ENCODE peak calls at places on chromosomes 13 and 19, in six cellular contexts. One of them, this sample, is unnamed.
A peak's percentile ranks its signal among the peaks of the same experiment; 100 is the strongest.

GRCh38 chr13:97757807-97758206 is 195.7 kb upstream of the IPO5 start:
- DNase-seq in Caco-2: no peak
- DNase-seq in activated naive CD8-positive, alpha-beta T cell treated with anti-CD3 and anti-CD28 coated beads, Interleukin-2, amount 50 U/mL, for 24 hours: no peak
- DNase-seq in head of caudate nucleus: no peak
- DNase-seq in stimulated activated CD8-positive, alpha-beta memory T cell treated with anti-CD3 and anti-CD28 coated beads, Interleukin-15, amount 100 ng/mL, for 1 hour: no peak
- DNase-seq in memory B cell: no peak
- DNase-seq in this sample: no peak

GRCh38 chr19:28481674-28482073 is 731.3 kb downstream of the UQCRFS1 start:
- DNase-seq in Caco-2: no peak
- DNase-seq in activated naive CD8-positive, alpha-beta T cell treated with anti-CD3 and anti-CD28 coated beads, Interleukin-2, amount 50 U/mL, for 24 hours: no peak
- DNase-seq in head of caudate nucleus: no peak
- DNase-seq in stimulated activated CD8-positive, alpha-beta memory T cell treated with anti-CD3 and anti-CD28 coated beads, Interleukin-15, amount 100 ng/mL, for 1 hour: no peak
- DNase-seq in memory B cell: no peak
- DNase-seq in this sample: no peak

GRCh38 chr19:45598267-45599011 is 3.6 kb downstream of the GPR4 start:
- DNase-seq in Caco-2: no peak
- DNase-seq in activated naive CD8-positive, alpha-beta T cell treated with anti-CD3 and anti-CD28 coated beads, Interleukin-2, amount 50 U/mL, for 24 hours: no peak
- DNase-seq in head of caudate nucleus: no peak
- DNase-seq in stimulated activated CD8-positive, alpha-beta memory T cell treated with anti-CD3 and anti-CD28 coated beads, Interleukin-15, amount 100 ng/mL, for 1 hour: no peak
- DNase-seq in memory B cell: no peak
- DNase-seq in this sample: no peak

GRCh38 chr13:40432018-40432978 is 234.1 kb downstream of the FOXO1 start:
- DNase-seq in Caco-2: peak; percentile 29
- DNase-seq in activated naive CD8-positive, alpha-beta T cell treated with anti-CD3 and anti-CD28 coated beads, Interleukin-2, amount 50 U/mL, for 24 hours: no peak
- DNase-seq in head of caudate nucleus: no peak
- DNase-seq in stimulated activated CD8-positive, alpha-beta memory T cell treated with anti-CD3 and anti-CD28 coated beads, Interleukin-15, amount 100 ng/mL, for 1 hour: no peak
- DNase-seq in memory B cell: no peak
- DNase-seq in this sample: no peak

GRCh38 chr13:112802808-112803207 is 113.0 kb downstream of the ATP11A start:
- DNase-seq in Caco-2: no peak
- DNase-seq in activated naive CD8-positive, alpha-beta T cell treated with anti-CD3 and anti-CD28 coated beads, Interleukin-2, amount 50 U/mL, for 24 hours: no peak
- DNase-seq in head of caudate nucleus: no peak
- DNase-seq in stimulated activated CD8-positive, alpha-beta memory T cell treated with anti-CD3 and anti-CD28 coated beads, Interleukin-15, amount 100 ng/mL, for 1 hour: no peak
- DNase-seq in memory B cell: no peak
- DNase-seq in this sample: no peak

GRCh38 chr19:4676955-4677731 is 7.0 kb upstream of the MYDGF start:
- DNase-seq in Caco-2: peak; percentile 64
- DNase-seq in activated naive CD8-positive, alpha-beta T cell treated with anti-CD3 and anti-CD28 coated beads, Interleukin-2, amount 50 U/mL, for 24 hours: peak; percentile 46
- DNase-seq in head of caudate nucleus: no peak
- DNase-seq in stimulated activated CD8-positive, alpha-beta memory T cell treated with anti-CD3 and anti-CD28 coated beads, Interleukin-15, amount 100 ng/mL, for 1 hour: no peak
- DNase-seq in memory B cell: no peak
- DNase-seq in this sample: peak; percentile 63

GRCh38 chr13:97502192-97502591 is 68.2 kb downstream of the RAP2A start:
- DNase-seq in Caco-2: no peak
- DNase-seq in activated naive CD8-positive, alpha-beta T cell treated with anti-CD3 and anti-CD28 coated beads, Interleukin-2, amount 50 U/mL, for 24 hours: no peak
- DNase-seq in head of caudate nucleus: peak; percentile 4
- DNase-seq in stimulated activated CD8-positive, alpha-beta memory T cell treated with anti-CD3 and anti-CD28 coated beads, Interleukin-15, amount 100 ng/mL, for 1 hour: no peak
- DNase-seq in memory B cell: no peak
- DNase-seq in this sample: no peak

GRCh38 chr19:6736169-6736916 is 1.0 kb downstream of the GPR108 start:
- DNase-seq in Caco-2: peak; percentile 84
- DNase-seq in activated naive CD8-positive, alpha-beta T cell treated with anti-CD3 and anti-CD28 coated beads, Interleukin-2, amount 50 U/mL, for 24 hours: peak; percentile 70
- DNase-seq in head of caudate nucleus: peak; percentile 71
- DNase-seq in stimulated activated CD8-positive, alpha-beta memory T cell treated with anti-CD3 and anti-CD28 coated beads, Interleukin-15, amount 100 ng/mL, for 1 hour: no peak
- DNase-seq in memory B cell: peak; percentile 72
- DNase-seq in this sample: peak; percentile 76

GRCh38 chr19:32206065-32206464 is 139.3 kb upstream of the ZNF507 start:
- DNase-seq in Caco-2: no peak
- DNase-seq in activated naive CD8-positive, alpha-beta T cell treated with anti-CD3 and anti-CD28 coated beads, Interleukin-2, amount 50 U/mL, for 24 hours: no peak
- DNase-seq in head of caudate nucleus: no peak
- DNase-seq in stimulated activated CD8-positive, alpha-beta memory T cell treated with anti-CD3 and anti-CD28 coated beads, Interleukin-15, amount 100 ng/mL, for 1 hour: no peak
- DNase-seq in memory B cell: no peak
- DNase-seq in this sample: no peak

GRCh38 chr13:29411493-29411892 is 184.0 kb downstream of the SLC7A1 start:
- DNase-seq in Caco-2: no peak
- DNase-seq in activated naive CD8-positive, alpha-beta T cell treated with anti-CD3 and anti-CD28 coated beads, Interleukin-2, amount 50 U/mL, for 24 hours: no peak
- DNase-seq in head of caudate nucleus: no peak
- DNase-seq in stimulated activated CD8-positive, alpha-beta memory T cell treated with anti-CD3 and anti-CD28 coated beads, Interleukin-15, amount 100 ng/mL, for 1 hour: no peak
- DNase-seq in memory B cell: no peak
- DNase-seq in this sample: no peak

GRCh38 chr19:33047422-33047821 is 17.3 kb downstream of the RHPN2 start:
- DNase-seq in Caco-2: peak; percentile 97
- DNase-seq in activated naive CD8-positive, alpha-beta T cell treated with anti-CD3 and anti-CD28 coated beads, Interleukin-2, amount 50 U/mL, for 24 hours: no peak
- DNase-seq in head of caudate nucleus: no peak
- DNase-seq in stimulated activated CD8-positive, alpha-beta memory T cell treated with anti-CD3 and anti-CD28 coated beads, Interleukin-15, amount 100 ng/mL, for 1 hour: no peak
- DNase-seq in memory B cell: no peak
- DNase-seq in this sample: no peak

GRCh38 chr13:67048793-67049150 is 181.4 kb downstream of the PCDH9 start:
- DNase-seq in Caco-2: no peak
- DNase-seq in activated naive CD8-positive, alpha-beta T cell treated with anti-CD3 and anti-CD28 coated beads, Interleukin-2, amount 50 U/mL, for 24 hours: no peak
- DNase-seq in head of caudate nucleus: no peak
- DNase-seq in stimulated activated CD8-positive, alpha-beta memory T cell treated with anti-CD3 and anti-CD28 coated beads, Interleukin-15, amount 100 ng/mL, for 1 hour: no peak
- DNase-seq in memory B cell: no peak
- DNase-seq in this sample: no peak

GRCh38 chr19:5102520-5102919 is 133.6 kb downstream of the KDM4B start:
- DNase-seq in Caco-2: no peak
- DNase-seq in activated naive CD8-positive, alpha-beta T cell treated with anti-CD3 and anti-CD28 coated beads, Interleukin-2, amount 50 U/mL, for 24 hours: no peak
- DNase-seq in head of caudate nucleus: no peak
- DNase-seq in stimulated activated CD8-positive, alpha-beta memory T cell treated with anti-CD3 and anti-CD28 coated beads, Interleukin-15, amount 100 ng/mL, for 1 hour: no peak
- DNase-seq in memory B cell: no peak
- DNase-seq in this sample: no peak

GRCh38 chr19:2517881-2518601 is 42.1 kb downstream of the GADD45B start:
- DNase-seq in Caco-2: no peak
- DNase-seq in activated naive CD8-positive, alpha-beta T cell treated with anti-CD3 and anti-CD28 coated beads, Interleukin-2, amount 50 U/mL, for 24 hours: no peak
- DNase-seq in head of caudate nucleus: no peak
- DNase-seq in stimulated activated CD8-positive, alpha-beta memory T cell treated with anti-CD3 and anti-CD28 coated beads, Interleukin-15, amount 100 ng/mL, for 1 hour: no peak
- DNase-seq in memory B cell: no peak
- DNase-seq in this sample: no peak

GRCh38 chr13:49528161-49528560 is 32.4 kb downstream of the PHF11 start:
- DNase-seq in Caco-2: no peak
- DNase-seq in activated naive CD8-positive, alpha-beta T cell treated with anti-CD3 and anti-CD28 coated beads, Interleukin-2, amount 50 U/mL, for 24 hours: no peak
- DNase-seq in head of caudate nucleus: no peak
- DNase-seq in stimulated activated CD8-positive, alpha-beta memory T cell treated with anti-CD3 and anti-CD28 coated beads, Interleukin-15, amount 100 ng/mL, for 1 hour: no peak
- DNase-seq in memory B cell: no peak
- DNase-seq in this sample: no peak

GRCh38 chr13:112760440-112760839 is 70.6 kb downstream of the ATP11A start:
- DNase-seq in Caco-2: no peak
- DNase-seq in activated naive CD8-positive, alpha-beta T cell treated with anti-CD3 and anti-CD28 coated beads, Interleukin-2, amount 50 U/mL, for 24 hours: no peak
- DNase-seq in head of caudate nucleus: no peak
- DNase-seq in stimulated activated CD8-positive, alpha-beta memory T cell treated with anti-CD3 and anti-CD28 coated beads, Interleukin-15, amount 100 ng/mL, for 1 hour: no peak
- DNase-seq in memory B cell: no peak
- DNase-seq in this sample: no peak

GRCh38 chr13:29315847-29316246 is 279.6 kb downstream of the SLC7A1 start:
- DNase-seq in Caco-2: no peak
- DNase-seq in activated naive CD8-positive, alpha-beta T cell treated with anti-CD3 and anti-CD28 coated beads, Interleukin-2, amount 50 U/mL, for 24 hours: no peak
- DNase-seq in head of caudate nucleus: no peak
- DNase-seq in stimulated activated CD8-positive, alpha-beta memory T cell treated with anti-CD3 and anti-CD28 coated beads, Interleukin-15, amount 100 ng/mL, for 1 hour: no peak
- DNase-seq in memory B cell: no peak
- DNase-seq in this sample: no peak

GRCh38 chr19:43779820-43780219 is 953 bp downstream of the KCNN4 start:
- DNase-seq in Caco-2: no peak
- DNase-seq in activated naive CD8-positive, alpha-beta T cell treated with anti-CD3 and anti-CD28 coated beads, Interleukin-2, amount 50 U/mL, for 24 hours: no peak
- DNase-seq in head of caudate nucleus: no peak
- DNase-seq in stimulated activated CD8-positive, alpha-beta memory T cell treated with anti-CD3 and anti-CD28 coated beads, Interleukin-15, amount 100 ng/mL, for 1 hour: no peak
- DNase-seq in memory B cell: no peak
- DNase-seq in this sample: no peak

GRCh38 chr13:62209539-62209938 is 793.9 kb upstream of the PCDH20 start:
- DNase-seq in Caco-2: no peak
- DNase-seq in activated naive CD8-positive, alpha-beta T cell treated with anti-CD3 and anti-CD28 coated beads, Interleukin-2, amount 50 U/mL, for 24 hours: no peak
- DNase-seq in head of caudate nucleus: no peak
- DNase-seq in stimulated activated CD8-positive, alpha-beta memory T cell treated with anti-CD3 and anti-CD28 coated beads, Interleukin-15, amount 100 ng/mL, for 1 hour: no peak
- DNase-seq in memory B cell: no peak
- DNase-seq in this sample: no peak

GRCh38 chr19:39017646-39018045 is 14.7 kb downstream of the FBXO27 start:
- DNase-seq in Caco-2: no peak
- DNase-seq in activated naive CD8-positive, alpha-beta T cell treated with anti-CD3 and anti-CD28 coated beads, Interleukin-2, amount 50 U/mL, for 24 hours: no peak
- DNase-seq in head of caudate nucleus: peak; percentile 51
- DNase-seq in stimulated activated CD8-positive, alpha-beta memory T cell treated with anti-CD3 and anti-CD28 coated beads, Interleukin-15, amount 100 ng/mL, for 1 hour: no peak
- DNase-seq in memory B cell: no peak
- DNase-seq in this sample: no peak

GRCh38 chr19:30069535-30070197 is 127.6 kb downstream of the URI1 start:
- DNase-seq in Caco-2: no peak
- DNase-seq in activated naive CD8-positive, alpha-beta T cell treated with anti-CD3 and anti-CD28 coated beads, Interleukin-2, amount 50 U/mL, for 24 hours: no peak
- DNase-seq in head of caudate nucleus: no peak
- DNase-seq in stimulated activated CD8-positive, alpha-beta memory T cell treated with anti-CD3 and anti-CD28 coated beads, Interleukin-15, amount 100 ng/mL, for 1 hour: no peak
- DNase-seq in memory B cell: no peak
- DNase-seq in this sample: no peak

GRCh38 chr13:49995535-49996165 is 1.2 kb upstream of the TRIM13 start:
- DNase-seq in Caco-2: no peak
- DNase-seq in activated naive CD8-positive, alpha-beta T cell treated with anti-CD3 and anti-CD28 coated beads, Interleukin-2, amount 50 U/mL, for 24 hours: no peak
- DNase-seq in head of caudate nucleus: no peak
- DNase-seq in stimulated activated CD8-positive, alpha-beta memory T cell treated with anti-CD3 and anti-CD28 coated beads, Interleukin-15, amount 100 ng/mL, for 1 hour: no peak
- DNase-seq in memory B cell: no peak
- DNase-seq in this sample: no peak

GRCh38 chr13:44174769-44175425 is 198.7 kb upstream of the SERP2 start:
- DNase-seq in Caco-2: peak; percentile 61
- DNase-seq in activated naive CD8-positive, alpha-beta T cell treated with anti-CD3 and anti-CD28 coated beads, Interleukin-2, amount 50 U/mL, for 24 hours: no peak
- DNase-seq in head of caudate nucleus: no peak
- DNase-seq in stimulated activated CD8-positive, alpha-beta memory T cell treated with anti-CD3 and anti-CD28 coated beads, Interleukin-15, amount 100 ng/mL, for 1 hour: no peak
- DNase-seq in memory B cell: no peak
- DNase-seq in this sample: no peak

GRCh38 chr19:2255112-2255845 is 938 bp downstream of the JSRP1 start:
- DNase-seq in Caco-2: no peak
- DNase-seq in activated naive CD8-positive, alpha-beta T cell treated with anti-CD3 and anti-CD28 coated beads, Interleukin-2, amount 50 U/mL, for 24 hours: no peak
- DNase-seq in head of caudate nucleus: no peak
- DNase-seq in stimulated activated CD8-positive, alpha-beta memory T cell treated with anti-CD3 and anti-CD28 coated beads, Interleukin-15, amount 100 ng/mL, for 1 hour: no peak
- DNase-seq in memory B cell: no peak
- DNase-seq in this sample: no peak

GRCh38 chr13:48902421-48902820 is 73.3 kb upstream of the FNDC3A start:
- DNase-seq in Caco-2: peak; percentile 5
- DNase-seq in activated naive CD8-positive, alpha-beta T cell treated with anti-CD3 and anti-CD28 coated beads, Interleukin-2, amount 50 U/mL, for 24 hours: no peak
- DNase-seq in head of caudate nucleus: no peak
- DNase-seq in stimulated activated CD8-positive, alpha-beta memory T cell treated with anti-CD3 and anti-CD28 coated beads, Interleukin-15, amount 100 ng/mL, for 1 hour: no peak
- DNase-seq in memory B cell: no peak
- DNase-seq in this sample: peak; percentile 1

GRCh38 chr19:50772408-50773311 is 2.4 kb downstream of the GPR32 start:
- DNase-seq in Caco-2: peak; percentile 13
- DNase-seq in activated naive CD8-positive, alpha-beta T cell treated with anti-CD3 and anti-CD28 coated beads, Interleukin-2, amount 50 U/mL, for 24 hours: no peak
- DNase-seq in head of caudate nucleus: no peak
- DNase-seq in stimulated activated CD8-positive, alpha-beta memory T cell treated with anti-CD3 and anti-CD28 coated beads, Interleukin-15, amount 100 ng/mL, for 1 hour: no peak
- DNase-seq in memory B cell: no peak
- DNase-seq in this sample: no peak

GRCh38 chr13:25632166-25632888 is 260.6 kb downstream of the ATP8A2 start:
- DNase-seq in Caco-2: no peak
- DNase-seq in activated naive CD8-positive, alpha-beta T cell treated with anti-CD3 and anti-CD28 coated beads, Interleukin-2, amount 50 U/mL, for 24 hours: no peak
- DNase-seq in head of caudate nucleus: no peak
- DNase-seq in stimulated activated CD8-positive, alpha-beta memory T cell treated with anti-CD3 and anti-CD28 coated beads, Interleukin-15, amount 100 ng/mL, for 1 hour: no peak
- DNase-seq in memory B cell: no peak
- DNase-seq in this sample: no peak

GRCh38 chr13:97496511-97496910 is 62.5 kb downstream of the RAP2A start:
- DNase-seq in Caco-2: no peak
- DNase-seq in activated naive CD8-positive, alpha-beta T cell treated with anti-CD3 and anti-CD28 coated beads, Interleukin-2, amount 50 U/mL, for 24 hours: no peak
- DNase-seq in head of caudate nucleus: no peak
- DNase-seq in stimulated activated CD8-positive, alpha-beta memory T cell treated with anti-CD3 and anti-CD28 coated beads, Interleukin-15, amount 100 ng/mL, for 1 hour: no peak
- DNase-seq in memory B cell: no peak
- DNase-seq in this sample: no peak

GRCh38 chr13:77377016-77377415 is 50.1 kb upstream of the MYCBP2 start:
- DNase-seq in Caco-2: no peak
- DNase-seq in activated naive CD8-positive, alpha-beta T cell treated with anti-CD3 and anti-CD28 coated beads, Interleukin-2, amount 50 U/mL, for 24 hours: no peak
- DNase-seq in head of caudate nucleus: peak; percentile 66
- DNase-seq in stimulated activated CD8-positive, alpha-beta memory T cell treated with anti-CD3 and anti-CD28 coated beads, Interleukin-15, amount 100 ng/mL, for 1 hour: no peak
- DNase-seq in memory B cell: no peak
- DNase-seq in this sample: no peak